ENCODE peak calls at places on chromosomes 11 and 22, in ten cellular contexts. Z, T, H, S, I, J, W, F, A and D are unnamed samples.
A peak's percentile ranks its signal among the peaks of the same experiment; 100 is the strongest.

GRCh38 chr11:34331329-34331728 is 26.5 kb downstream of the ABTB2 start:
- DNase-seq in Z (peak; percentile 73), T (no peak), H (peak; percentile 68), S (no peak), I (no peak), J (peak; percentile 78), W (no peak), F (no peak), A (no peak), D (peak; percentile 89)

GRCh38 chr11:78786086-78786485 is 211.4 kb upstream of the NARS2 start:
- DNase-seq in Z (no peak), T (no peak), H (no peak), S (no peak), I (no peak), J (no peak), W (no peak), F (no peak), A (no peak), D (no peak)

GRCh38 chr22:40345271-40345670 is 1.0 kb upstream of the ADSL start:
- DNase-seq in Z (no peak), T (no peak), H (no peak), S (no peak), I (peak; percentile 51), J (peak; percentile 11), W (no peak), F (no peak), A (no peak), D (peak; percentile 60)

GRCh38 chr11:79331251-79331901 is 109.5 kb downstream of the TENM4 start:
- DNase-seq in Z (no peak), T (no peak), H (no peak), S (no peak), I (no peak), J (no peak), W (no peak), F (no peak), A (no peak), D (no peak)

GRCh38 chr22:28506207-28506606 is 173.4 kb downstream of the TTC28 start:
- DNase-seq in Z (no peak), T (no peak), H (no peak), S (no peak), I (no peak), J (no peak), W (no peak), F (no peak), A (no peak), D (no peak)

GRCh38 chr11:133894956-133895549 is 49.7 kb upstream of the SPATA19 start:
- DNase-seq in Z (no peak), T (peak; percentile 14), H (no peak), S (no peak), I (no peak), J (no peak), W (no peak), F (no peak), A (no peak), D (no peak)

GRCh38 chr22:49627217-49628181 is 200.2 kb downstream of the BRD1 start:
- DNase-seq in Z (peak; percentile 28), T (no peak), H (no peak), S (no peak), I (no peak), J (no peak), W (no peak), F (no peak), A (peak; percentile 7), D (no peak)

GRCh38 chr11:44235765-44236201 is 74.2 kb downstream of the ALX4 start:
- DNase-seq in Z (no peak), T (no peak), H (peak; percentile 29), S (no peak), I (peak; percentile 82), J (peak; percentile 79), W (no peak), F (no peak), A (no peak), D (no peak)

GRCh38 chr11:88206746-88207145 is 31.5 kb upstream of the RAB38 start:
- DNase-seq in Z (no peak), T (no peak), H (no peak), S (no peak), I (no peak), J (peak; percentile 24), W (no peak), F (no peak), A (no peak), D (peak; percentile 52)

GRCh38 chr22:50105529-50106100 is 15.8 kb downstream of the MOV10L1 start:
- DNase-seq in Z (no peak), T (no peak), H (peak; percentile 61), S (no peak), I (peak; percentile 76), J (peak; percentile 52), W (no peak), F (no peak), A (no peak), D (no peak)

GRCh38 chr11:15073361-15074205 is at the start of gene CALCB:
- DNase-seq in Z (peak; percentile 44), T (peak; percentile 43), H (peak; percentile 24), S (no peak), I (peak; percentile 9), J (peak; percentile 12), W (peak; percentile 20), F (no peak), A (no peak), D (peak; percentile 55)

GRCh38 chr11:69812256-69812655 is 7.0 kb downstream of the FGF3 start:
- DNase-seq in Z (no peak), T (no peak), H (no peak), S (no peak), I (no peak), J (no peak), W (no peak), F (no peak), A (no peak), D (no peak)

GRCh38 chr11:69218271-69218682 is 62.5 kb downstream of the SMIM38 start:
- DNase-seq in Z (no peak), T (peak; percentile 47), H (no peak), S (peak; percentile 8), I (peak; percentile 13), J (no peak), W (no peak), F (no peak), A (no peak), D (no peak)

GRCh38 chr11:14065153-14065552 is 102.6 kb downstream of the SPON1 start:
- DNase-seq in Z (no peak), T (no peak), H (no peak), S (no peak), I (no peak), J (no peak), W (peak; percentile 8), F (no peak), A (no peak), D (peak; percentile 47)

GRCh38 chr11:7642747-7643146 is 30.6 kb downstream of the CYB5R2 start:
- DNase-seq in Z (no peak), T (no peak), H (no peak), S (no peak), I (no peak), J (no peak), W (no peak), F (no peak), A (no peak), D (no peak)

GRCh38 chr11:2798951-2799761 is 86.4 kb downstream of the CDKN1C start:
- DNase-seq in Z (no peak), T (no peak), H (peak; percentile 44), S (peak; percentile 2), I (no peak), J (no peak), W (no peak), F (peak; percentile 22), A (no peak), D (no peak)

GRCh38 chr11:1771700-1772099 is 8.0 kb upstream of the CTSD start:
- DNase-seq in Z (peak; percentile 62), T (no peak), H (peak; percentile 85), S (no peak), I (peak; percentile 85), J (peak; percentile 76), W (no peak), F (no peak), A (no peak), D (peak; percentile 74)

GRCh38 chr11:8018742-8019631 is 31.9 kb downstream of the EIF3F start:
- DNase-seq in Z (peak; percentile 83), T (no peak), H (peak; percentile 65), S (peak; percentile 53), I (peak; percentile 62), J (peak; percentile 74), W (peak; percentile 83), F (peak; percentile 57), A (peak; percentile 54), D (peak; percentile 91)